ENCODE peak calls at places on chromosome 14, in nine cellular contexts. C is K562, N is A549, B is OCI-LY7, W is HL-60, Q is transverse colon, A is tibial artery, O is upper lobe of left lung, X is neural crest cell. T is an unnamed sample.

GRCh38 chr14:95220663-95221231 is 63.4 kb upstream of the DICER1 start:
- DNase-seq in C (no peak), N (no peak), B (no peak), W (no peak), Q (no peak), A (no peak), O (no peak), X (no peak), T (peak)

GRCh38 chr14:104137297-104138097 is 890 bp upstream of the KIF26A start:
- DNase-seq in C (peak), N (peak), B (peak), W (peak), Q (peak), A (peak), O (peak), X (peak), T (peak)

GRCh38 chr14:96409701-96410100 is 17.8 kb downstream of the AK7 start:
- DNase-seq in C (no peak), N (no peak), B (no peak), W (no peak), Q (no peak), A (no peak), O (no peak), X (no peak), T (no peak)

GRCh38 chr14:53857625-53858343 is 98.8 kb downstream of the BMP4 start:
- DNase-seq in C (no peak), N (no peak), B (no peak), W (no peak), Q (no peak), A (no peak), O (no peak), X (no peak), T (no peak)

GRCh38 chr14:64760146-64760755 is 56.0 kb downstream of the PLEKHG3 start:
- DNase-seq in C (peak), N (peak), B (peak), W (no peak), Q (peak), A (no peak), O (no peak), X (peak), T (peak)

GRCh38 chr14:68232643-68233055 is 413.1 kb downstream of the RAD51B start:
- DNase-seq in C (no peak), N (peak), B (no peak), W (no peak), Q (peak), A (peak), O (no peak), X (no peak), T (peak)

GRCh38 chr14:37139710-37140109 is 32.7 kb downstream of the SLC25A21 start:
- DNase-seq in C (no peak), N (no peak), B (no peak), W (no peak), Q (no peak), A (no peak), O (no peak), X (no peak), T (no peak)

GRCh38 chr14:68691031-68691864 is 101.6 kb downstream of the ZFP36L1 start:
- DNase-seq in C (peak), N (no peak), B (no peak), W (no peak), Q (no peak), A (peak), O (peak), X (peak), T (no peak)

GRCh38 chr14:96676161-96676560 is 121.0 kb upstream of the VRK1 start:
- DNase-seq in C (no peak), N (peak), B (no peak), W (no peak), Q (no peak), A (no peak), O (no peak), X (no peak), T (peak)

GRCh38 chr14:104423715-104424405 is 155.7 kb upstream of the C14orf180 start:
- DNase-seq in C (no peak), N (no peak), B (no peak), W (no peak), Q (no peak), A (no peak), O (peak), X (no peak), T (no peak)

GRCh38 chr14:98136019-98136418 is 1136.0 kb downstream of the BCL11B start:
- DNase-seq in C (no peak), N (no peak), B (no peak), W (no peak), Q (no peak), A (no peak), O (peak), X (no peak), T (no peak)

GRCh38 chr14:62301911-62302310 is 539.7 kb downstream of the SNAPC1 start:
- DNase-seq in C (no peak), N (no peak), B (no peak), W (no peak), Q (no peak), A (no peak), O (no peak), X (no peak), T (peak)

GRCh38 chr14:94332587-94332986 is 9.5 kb upstream of the SERPINA6 start:
- DNase-seq in C (no peak), N (no peak), B (no peak), W (no peak), Q (no peak), A (no peak), O (no peak), X (no peak), T (no peak)

GRCh38 chr14:68318788-68319187 is 474.1 kb downstream of the ZFP36L1 start:
- DNase-seq in C (no peak), N (no peak), B (no peak), W (no peak), Q (no peak), A (no peak), O (no peak), X (no peak), T (no peak)

GRCh38 chr14:73472182-73473114 is 14.1 kb upstream of the NUMB start:
- DNase-seq in C (peak), N (peak), B (peak), W (no peak), Q (no peak), A (no peak), O (no peak), X (no peak), T (peak)

GRCh38 chr14:32434180-32434579 is 105.1 kb downstream of the AKAP6 start:
- DNase-seq in C (no peak), N (no peak), B (no peak), W (no peak), Q (peak), A (no peak), O (no peak), X (no peak), T (no peak)

GRCh38 chr14:91343051-91343450 is 74.6 kb downstream of the CCDC88C start:
- DNase-seq in C (no peak), N (no peak), B (no peak), W (no peak), Q (no peak), A (no peak), O (no peak), X (no peak), T (no peak)

GRCh38 chr14:42480235-42480634 is 873.6 kb downstream of the LRFN5 start:
- DNase-seq in C (no peak), N (no peak), B (no peak), W (no peak), Q (no peak), A (no peak), O (no peak), X (no peak), T (no peak)

GRCh38 chr14:22472935-22473854 is 115.8 kb downstream of the DAD1 start:
- DNase-seq in C (peak), N (peak), B (peak), W (no peak), Q (peak), A (peak), O (no peak), X (peak), T (peak)

GRCh38 chr14:62179367-62180018 is 417.3 kb downstream of the SNAPC1 start:
- DNase-seq in C (no peak), N (peak), B (peak), W (no peak), Q (peak), A (no peak), O (no peak), X (peak), T (peak)

GRCh38 chr14:53571589-53571988 is 385.0 kb downstream of the BMP4 start:
- DNase-seq in C (no peak), N (no peak), B (no peak), W (no peak), Q (no peak), A (no peak), O (no peak), X (no peak), T (peak)

GRCh38 chr14:54475187-54475881 is 13.4 kb downstream of the GMFB start:
- DNase-seq in C (no peak), N (no peak), B (no peak), W (no peak), Q (no peak), A (no peak), O (no peak), X (no peak), T (peak)

GRCh38 chr14:74526854-74527585 is 33.5 kb downstream of the ISCA2 start:
- DNase-seq in C (no peak), N (no peak), B (no peak), W (no peak), Q (no peak), A (no peak), O (peak), X (no peak), T (no peak)

GRCh38 chr14:73245401-73246325 is 8.4 kb downstream of the PAPLN start:
- DNase-seq in C (peak), N (no peak), B (peak), W (peak), Q (peak), A (peak), O (peak), X (no peak), T (no peak)

GRCh38 chr14:30569216-30569902 is 10.4 kb downstream of the G2E3 start:
- DNase-seq in C (no peak), N (no peak), B (no peak), W (no peak), Q (no peak), A (no peak), O (no peak), X (no peak), T (no peak)

GRCh38 chr14:97730706-97731105 is 933.5 kb downstream of the VRK1 start:
- DNase-seq in C (no peak), N (no peak), B (no peak), W (no peak), Q (no peak), A (no peak), O (no peak), X (no peak), T (no peak)

GRCh38 chr14:97219356-97220017 is 422.3 kb downstream of the VRK1 start:
- DNase-seq in C (no peak), N (no peak), B (no peak), W (no peak), Q (no peak), A (no peak), O (peak), X (no peak), T (no peak)

GRCh38 chr14:51860836-51861583 is 598 bp downstream of the GNG2 start:
- DNase-seq in C (no peak), N (no peak), B (peak), W (no peak), Q (no peak), A (no peak), O (no peak), X (no peak), T (peak)

GRCh38 chr14:72801381-72801812 is 92.5 kb downstream of the DPF3 start:
- DNase-seq in C (no peak), N (peak), B (no peak), W (no peak), Q (no peak), A (no peak), O (no peak), X (no peak), T (peak)

GRCh38 chr14:68278568-68279436 is 459.2 kb downstream of the RAD51B start:
- DNase-seq in C (peak), N (peak), B (no peak), W (no peak), Q (no peak), A (peak), O (no peak), X (no peak), T (peak)

GRCh38 chr14:85531594-85532391 is 1.8 kb downstream of the FLRT2 start:
- DNase-seq in C (no peak), N (peak), B (no peak), W (no peak), Q (no peak), A (peak), O (peak), X (peak), T (peak)

GRCh38 chr14:99982449-99983250 is 82.6 kb upstream of the EVL start:
- DNase-seq in C (peak), N (peak), B (peak), W (peak), Q (peak), A (no peak), O (no peak), X (peak), T (peak)

GRCh38 chr14:64522591-64523355 is 17.8 kb upstream of the HSPA2 start:
- DNase-seq in C (no peak), N (no peak), B (no peak), W (no peak), Q (no peak), A (no peak), O (no peak), X (no peak), T (no peak)

GRCh38 chr14:99560946-99561683 is 42.9 kb downstream of the CCDC85C start:
- DNase-seq in C (no peak), N (no peak), B (no peak), W (no peak), Q (no peak), A (no peak), O (peak), X (no peak), T (no peak)

GRCh38 chr14:94761348-94761998 is 8.4 kb downstream of the GSC start:
- DNase-seq in C (no peak), N (no peak), B (no peak), W (no peak), Q (no peak), A (peak), O (no peak), X (no peak), T (no peak)

GRCh38 chr14:57632649-57633048 is 139.0 kb upstream of the CCDC198 start:
- DNase-seq in C (no peak), N (no peak), B (no peak), W (no peak), Q (no peak), A (no peak), O (no peak), X (no peak), T (no peak)

GRCh38 chr14:92247937-92248336 is 75.0 kb upstream of the SLC24A4 start:
- DNase-seq in C (no peak), N (no peak), B (no peak), W (no peak), Q (no peak), A (no peak), O (peak), X (no peak), T (no peak)

GRCh38 chr14:70473825-70474224 is 21.9 kb downstream of the ADAM21 start:
- DNase-seq in C (no peak), N (no peak), B (no peak), W (no peak), Q (no peak), A (no peak), O (no peak), X (no peak), T (no peak)

GRCh38 chr14:63361790-63362189 is 43.1 kb upstream of the GPHB5 start:
- DNase-seq in C (no peak), N (no peak), B (peak), W (no peak), Q (no peak), A (no peak), O (no peak), X (no peak), T (no peak)
- TF ChIP-seq CTCF in C (no peak), N (no peak), B (peak), W (no peak), Q (no peak), A (no peak), O (no peak), X (no peak), T (no peak)

GRCh38 chr14:59422069-59422881 is 42.9 kb downstream of the GPR135 start:
- DNase-seq in C (no peak), N (no peak), B (peak), W (no peak), Q (no peak), A (no peak), O (no peak), X (no peak), T (no peak)

GRCh38 chr14:59424707-59425106 is 40.5 kb downstream of the GPR135 start:
- DNase-seq in C (no peak), N (no peak), B (no peak), W (no peak), Q (no peak), A (no peak), O (no peak), X (no peak), T (no peak)

GRCh38 chr14:59428581-59429012 is 36.6 kb downstream of the GPR135 start:
- DNase-seq in C (no peak), N (no peak), B (peak), W (no peak), Q (no peak), A (no peak), O (no peak), X (no peak), T (peak)

GRCh38 chr14:59427653-59428578 is 37.3 kb downstream of the GPR135 start:
- DNase-seq in C (no peak), N (no peak), B (no peak), W (no peak), Q (no peak), A (peak), O (no peak), X (no peak), T (no peak)

DNA sequence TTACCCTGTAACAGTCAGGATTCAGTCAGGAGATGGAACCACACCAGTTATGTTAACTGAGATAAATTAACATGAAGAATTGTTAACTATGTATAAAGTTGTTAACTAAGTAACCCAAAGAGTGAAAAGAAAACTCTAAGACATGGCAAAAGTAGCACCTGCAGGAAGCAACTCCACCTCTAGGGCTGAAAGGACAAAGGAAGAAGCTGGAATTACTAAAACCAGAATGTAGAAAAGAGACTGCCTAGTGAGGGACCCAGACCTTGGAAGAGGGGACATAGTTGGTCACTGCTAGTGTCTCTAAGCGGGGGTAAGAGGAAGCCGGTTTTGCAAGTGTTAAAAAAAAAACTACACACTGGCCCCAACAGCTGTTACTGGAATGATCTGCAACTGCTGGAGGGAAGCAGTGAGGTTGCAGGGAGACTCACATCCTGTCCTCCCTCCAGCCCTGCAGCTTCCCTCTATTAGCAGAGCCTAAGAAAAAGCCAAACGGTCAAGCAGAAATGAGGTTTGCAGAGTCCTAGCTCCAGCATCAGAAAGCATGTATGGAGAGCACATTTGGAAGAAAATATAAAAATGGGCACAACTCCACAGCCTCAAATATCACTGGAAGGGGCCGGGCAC is 39.7 kb downstream of the GPR135 start:
- DNase-seq in C (no peak), N (no peak), B (no peak), W (peak), Q (no peak), A (no peak), O (no peak), X (no peak), T (peak)
- TF ChIP-seq CTCF in C (no peak), N (no peak), B (no peak), W (no peak), Q (no peak), A (no peak), O (no peak), X (peak), T (no peak)

GRCh38 chr14:89384023-89384422 is 33.0 kb downstream of the FOXN3 start:
- DNase-seq in C (no peak), N (no peak), B (peak), W (no peak), Q (peak), A (no peak), O (peak), X (no peak), T (no peak)

GRCh38 chr14:89387922-89388685 is 28.9 kb downstream of the FOXN3 start:
- DNase-seq in C (no peak), N (no peak), B (no peak), W (no peak), Q (no peak), A (no peak), O (no peak), X (no peak), T (no peak)

GRCh38 chr14:89388853-89389252 is 28.2 kb downstream of the FOXN3 start:
- DNase-seq in C (no peak), N (no peak), B (no peak), W (no peak), Q (no peak), A (no peak), O (no peak), X (no peak), T (peak)

GRCh38 chr14:89384636-89385035 is 32.4 kb downstream of the FOXN3 start:
- DNase-seq in C (no peak), N (no peak), B (no peak), W (no peak), Q (no peak), A (no peak), O (no peak), X (no peak), T (no peak)

GRCh38 chr14:89386214-89386886 is 30.7 kb downstream of the FOXN3 start:
- DNase-seq in C (no peak), N (no peak), B (no peak), W (no peak), Q (no peak), A (no peak), O (peak), X (no peak), T (peak)
- TF ChIP-seq CTCF in C (no peak), N (no peak), B (peak), W (no peak), Q (no peak), A (no peak), O (no peak), X (no peak), T (no peak)

GRCh38 chr14:77028384-77029246 is at the start of gene IRF2BPL:
- DNase-seq in C (peak), N (peak), B (peak), W (peak), Q (peak), A (peak), O (peak), X (peak), T (peak)
- TF ChIP-seq CTCF in C (no peak), N (no peak), B (no peak), W (no peak), Q (no peak), A (no peak), O (peak), X (no peak), T (no peak)

DNA sequence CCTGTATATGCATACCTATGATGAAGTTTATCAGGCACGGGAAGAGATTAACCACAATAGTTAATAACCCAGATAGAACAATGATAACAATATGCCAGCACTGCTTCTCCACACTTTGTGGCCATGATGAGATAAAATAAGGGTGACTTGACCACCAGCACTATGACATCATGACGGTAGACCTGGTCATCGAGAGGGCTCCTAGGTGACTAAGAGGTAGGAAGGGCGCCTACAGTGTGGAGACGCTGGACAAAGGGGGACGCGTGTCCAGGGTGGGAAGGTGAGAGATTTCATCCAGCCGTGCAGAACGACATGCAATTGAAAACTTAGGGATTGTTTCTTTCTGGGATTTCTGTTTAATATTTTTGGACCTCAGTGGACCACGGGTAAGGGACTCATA is 221.8 kb upstream of the RTL1 start:
- DNase-seq in C (no peak), N (no peak), B (no peak), W (no peak), Q (no peak), A (no peak), O (no peak), X (no peak), T (no peak)
- TF ChIP-seq CTCF in C (no peak), N (no peak), B (no peak), W (no peak), Q (no peak), A (no peak), O (no peak), X (no peak), T (no peak)

DNA sequence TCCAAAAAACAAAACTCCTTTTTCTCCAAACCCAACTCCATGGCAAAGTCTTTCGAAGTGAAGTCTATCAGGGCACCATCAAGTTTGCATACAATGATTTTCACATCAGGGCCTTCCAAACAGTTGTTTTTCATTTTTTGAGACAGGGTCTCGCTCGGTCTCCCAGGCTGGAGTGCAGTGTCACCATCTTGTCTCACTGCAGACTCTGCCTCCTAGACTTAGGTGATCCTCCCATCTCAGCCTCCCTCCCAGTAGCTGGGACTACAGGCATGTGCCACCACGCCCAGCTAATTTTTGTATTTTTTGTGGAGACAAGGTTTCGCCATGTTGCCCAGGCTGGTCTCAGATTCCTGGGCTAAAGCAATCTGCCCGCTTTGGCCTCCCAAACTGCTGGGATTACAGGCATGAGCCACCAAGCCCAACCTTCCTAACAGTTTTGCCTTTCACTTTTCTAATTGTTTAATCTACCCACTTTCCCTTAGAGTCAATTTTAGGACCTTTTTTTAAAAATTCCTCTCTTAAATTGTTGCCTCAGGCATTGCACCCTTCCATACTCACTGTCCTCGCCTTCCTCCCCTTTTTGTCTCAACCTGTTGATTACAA is 11.6 kb downstream of the ZFHX2 start:
- DNase-seq in C (no peak), N (no peak), B (no peak), W (no peak), Q (no peak), A (no peak), O (no peak), X (no peak), T (no peak)
- TF ChIP-seq CTCF in C (no peak), N (no peak), B (no peak), W (no peak), Q (no peak), A (no peak), O (no peak), X (no peak), T (no peak)

T was measured in IMR-90.